ENCODE peak calls at places on chromosomes 16 and 17, in four cellular contexts. One of them, this sample, is unnamed.

GRCh38 chr17:57408064-57408811 is 151.9 kb downstream of the MSI2 start:
- DNase-seq in HepG2: peak
- DNase-seq in H1: no peak
- DNase-seq in K562: no peak
- DNase-seq in this sample: peak

GRCh38 chr17:47862621-47863440 is 11.9 kb upstream of the SP6 start:
- DNase-seq in HepG2: no peak
- DNase-seq in H1: no peak
- DNase-seq in K562: no peak
- DNase-seq in this sample: no peak

GRCh38 chr17:40192961-40193360 is 15.7 kb downstream of the RAPGEFL1 start:
- DNase-seq in HepG2: no peak
- DNase-seq in H1: no peak
- DNase-seq in K562: no peak
- DNase-seq in this sample: no peak

GRCh38 chr17:79742951-79743476 is 12.3 kb downstream of the ENPP7 start:
- DNase-seq in HepG2: peak
- DNase-seq in H1: no peak
- DNase-seq in K562: no peak
- DNase-seq in this sample: no peak

GRCh38 chr17:16150251-16150859 is 65.0 kb downstream of the NCOR1 start:
- DNase-seq in HepG2: no peak
- DNase-seq in H1: no peak
- DNase-seq in K562: no peak
- DNase-seq in this sample: no peak

GRCh38 chr16:25172831-25173230 is 43.9 kb upstream of the AQP8 start:
- DNase-seq in HepG2: no peak
- DNase-seq in H1: no peak
- DNase-seq in K562: no peak
- DNase-seq in this sample: no peak

GRCh38 chr17:3812771-3813170 is 11.8 kb upstream of the ITGAE start:
- DNase-seq in HepG2: no peak
- DNase-seq in H1: no peak
- DNase-seq in K562: no peak
- DNase-seq in this sample: no peak

GRCh38 chr17:21539146-21539545 is 153.2 kb upstream of the KCNJ18 start:
- DNase-seq in HepG2: no peak
- DNase-seq in H1: no peak
- DNase-seq in K562: no peak
- DNase-seq in this sample: no peak

GRCh38 chr17:79044462-79044861 is 20.5 kb downstream of the C1QTNF1 start:
- DNase-seq in HepG2: no peak
- DNase-seq in H1: no peak
- DNase-seq in K562: no peak
- DNase-seq in this sample: no peak

GRCh38 chr17:41620583-41621434 is 3.6 kb downstream of the KRT17 start:
- DNase-seq in HepG2: no peak
- DNase-seq in H1: no peak
- DNase-seq in K562: no peak
- DNase-seq in this sample: no peak

GRCh38 chr17:19304751-19305150 is 57.8 kb downstream of the B9D1 start:
- DNase-seq in HepG2: no peak
- DNase-seq in H1: no peak
- DNase-seq in K562: no peak
- DNase-seq in this sample: no peak

GRCh38 chr17:19305261-19305660 is 57.3 kb downstream of the B9D1 start:
- DNase-seq in HepG2: no peak
- DNase-seq in H1: no peak
- DNase-seq in K562: no peak
- DNase-seq in this sample: no peak

GRCh38 chr17:19302791-19303233 is 59.7 kb downstream of the B9D1 start:
- DNase-seq in HepG2: no peak
- DNase-seq in H1: no peak
- DNase-seq in K562: no peak
- DNase-seq in this sample: no peak

GRCh38 chr17:19303367-19303776 is 59.2 kb downstream of the B9D1 start:
- DNase-seq in HepG2: no peak
- DNase-seq in H1: no peak
- DNase-seq in K562: no peak
- DNase-seq in this sample: no peak

GRCh38 chr17:19304209-19304608 is 58.3 kb downstream of the B9D1 start:
- DNase-seq in HepG2: peak
- DNase-seq in H1: no peak
- DNase-seq in K562: peak
- DNase-seq in this sample: no peak
- TF ChIP-seq BRCA1 in HepG2: no peak
- TF ChIP-seq BRCA1 in H1: no peak
- TF ChIP-seq BRCA1 in K562: no peak
- TF ChIP-seq BRCA1 in this sample: no peak

DNA sequence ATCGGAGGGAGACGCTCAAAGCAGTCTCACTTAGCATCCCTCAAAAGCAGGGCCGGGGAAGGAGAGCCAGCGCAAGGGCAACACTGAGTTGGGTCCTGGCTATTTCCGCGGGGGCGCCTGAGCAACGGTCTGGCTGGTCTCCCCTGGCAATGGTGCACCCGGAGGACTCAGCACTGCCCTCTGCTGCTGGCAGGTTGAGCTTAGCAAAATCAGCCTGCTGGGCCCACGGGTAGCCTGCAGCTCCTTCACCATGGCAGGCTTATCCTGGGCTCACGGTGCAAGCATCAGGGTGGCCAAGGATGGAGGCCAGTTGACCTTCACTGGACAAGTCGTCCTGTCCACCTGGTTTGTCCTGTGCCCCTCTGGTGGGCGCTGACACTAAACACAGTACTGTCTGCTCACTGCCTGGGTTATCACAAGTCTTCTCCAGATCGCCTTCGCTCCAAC is 14.4 kb upstream of the ALDH3A1 start:
- DNase-seq in HepG2: peak
- DNase-seq in H1: peak
- DNase-seq in K562: no peak
- DNase-seq in this sample: no peak
- TF ChIP-seq BRCA1 in HepG2: no peak
- TF ChIP-seq BRCA1 in H1: no peak
- TF ChIP-seq BRCA1 in K562: no peak
- TF ChIP-seq BRCA1 in this sample: no peak

GRCh38 chr17:53932386-53932785 is 109.7 kb downstream of the KIF2B start:
- DNase-seq in HepG2: no peak
- DNase-seq in H1: no peak
- DNase-seq in K562: no peak
- DNase-seq in this sample: no peak
- TF ChIP-seq BRCA1 in HepG2: no peak
- TF ChIP-seq BRCA1 in H1: no peak
- TF ChIP-seq BRCA1 in K562: no peak
- TF ChIP-seq BRCA1 in this sample: no peak

DNA sequence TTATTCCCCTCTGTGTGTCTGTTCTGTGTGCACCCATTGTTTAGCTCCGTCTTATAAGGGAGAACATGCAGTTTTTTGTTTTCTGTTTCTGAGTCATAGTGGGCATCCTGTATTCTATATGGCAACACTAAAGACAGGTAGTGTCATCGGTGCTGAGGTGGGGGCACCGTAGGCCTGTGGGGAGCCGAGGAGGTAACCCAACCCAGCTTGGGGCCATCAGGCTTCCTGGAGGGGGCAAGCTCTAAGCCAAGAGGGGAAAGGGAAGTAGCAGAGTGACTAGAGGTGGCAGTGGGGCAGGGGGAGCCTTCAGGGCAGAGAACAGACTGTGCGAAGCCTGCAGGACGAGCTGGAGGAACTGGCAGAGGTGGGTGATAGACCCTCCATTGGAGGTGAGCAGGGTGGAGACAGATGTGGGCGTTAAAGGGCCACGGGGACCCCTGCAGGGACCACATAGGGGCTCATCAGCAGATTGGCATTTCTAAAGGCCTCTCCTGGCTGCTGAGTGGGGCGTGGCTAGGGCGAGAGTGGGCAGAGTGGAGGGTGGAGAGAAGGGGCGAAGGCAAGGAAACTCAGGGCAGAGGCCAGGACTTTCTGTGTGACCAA is 36.5 kb downstream of the CPNE2 start:
- DNase-seq in HepG2: no peak
- DNase-seq in H1: no peak
- DNase-seq in K562: no peak
- DNase-seq in this sample: peak
- TF ChIP-seq BRCA1 in HepG2: no peak
- TF ChIP-seq BRCA1 in H1: no peak
- TF ChIP-seq BRCA1 in K562: no peak
- TF ChIP-seq BRCA1 in this sample: no peak

GRCh38 chr17:4854181-4854681 is 21.1 kb downstream of the MINK1 start:
- DNase-seq in HepG2: peak
- DNase-seq in H1: no peak
- DNase-seq in K562: no peak
- DNase-seq in this sample: no peak
- TF ChIP-seq BRCA1 in HepG2: no peak
- TF ChIP-seq BRCA1 in H1: no peak
- TF ChIP-seq BRCA1 in K562: no peak
- TF ChIP-seq BRCA1 in this sample: no peak

DNA sequence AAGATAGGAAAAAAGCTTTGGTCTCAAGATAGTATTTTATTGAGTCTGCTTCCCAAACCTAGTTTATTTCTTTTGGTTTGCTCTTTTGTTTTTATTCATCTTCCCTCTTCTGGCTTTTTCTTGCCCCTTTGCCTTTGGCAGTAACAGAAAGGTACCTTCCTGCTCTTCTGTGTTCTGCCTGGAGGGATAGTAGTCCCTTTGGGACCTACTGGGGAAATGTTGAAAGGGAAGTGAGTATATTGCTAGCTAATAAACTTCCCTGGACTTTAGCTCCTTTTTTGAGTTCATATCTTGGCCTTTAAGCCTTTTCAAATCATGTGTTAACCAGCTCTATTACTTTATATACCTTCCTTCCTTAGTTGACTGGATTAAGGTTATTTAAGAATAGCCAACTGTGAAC is 46.0 kb downstream of the OMG start:
- DNase-seq in HepG2: no peak
- DNase-seq in H1: no peak
- DNase-seq in K562: no peak
- DNase-seq in this sample: peak
- TF ChIP-seq BRCA1 in HepG2: no peak
- TF ChIP-seq BRCA1 in H1: no peak
- TF ChIP-seq BRCA1 in K562: no peak
- TF ChIP-seq BRCA1 in this sample: no peak

GRCh38 chr17:45149037-45149668 is 878 bp downstream of the HEXIM1 start:
- DNase-seq in HepG2: peak
- DNase-seq in H1: no peak
- DNase-seq in K562: peak
- DNase-seq in this sample: no peak

GRCh38 chr17:45147102-45147580 is 1.1 kb upstream of the HEXIM1 start:
- DNase-seq in HepG2: no peak
- DNase-seq in H1: no peak
- DNase-seq in K562: no peak
- DNase-seq in this sample: no peak

GRCh38 chr17:45148183-45149036 is at the start of gene HEXIM1:
- DNase-seq in HepG2: peak
- DNase-seq in H1: peak
- DNase-seq in K562: peak
- DNase-seq in this sample: peak

GRCh38 chr17:45146616-45147101 is 1.6 kb upstream of the HEXIM1 start:
- DNase-seq in HepG2: no peak
- DNase-seq in H1: no peak
- DNase-seq in K562: no peak
- DNase-seq in this sample: no peak

GRCh38 chr17:45147581-45148182 is 593 bp upstream of the HEXIM1 start:
- DNase-seq in HepG2: peak
- DNase-seq in H1: no peak
- DNase-seq in K562: peak
- DNase-seq in this sample: peak
- TF ChIP-seq BRCA1 in HepG2: no peak
- TF ChIP-seq BRCA1 in H1: peak
- TF ChIP-seq BRCA1 in K562: no peak
- TF ChIP-seq BRCA1 in this sample: no peak

DNA sequence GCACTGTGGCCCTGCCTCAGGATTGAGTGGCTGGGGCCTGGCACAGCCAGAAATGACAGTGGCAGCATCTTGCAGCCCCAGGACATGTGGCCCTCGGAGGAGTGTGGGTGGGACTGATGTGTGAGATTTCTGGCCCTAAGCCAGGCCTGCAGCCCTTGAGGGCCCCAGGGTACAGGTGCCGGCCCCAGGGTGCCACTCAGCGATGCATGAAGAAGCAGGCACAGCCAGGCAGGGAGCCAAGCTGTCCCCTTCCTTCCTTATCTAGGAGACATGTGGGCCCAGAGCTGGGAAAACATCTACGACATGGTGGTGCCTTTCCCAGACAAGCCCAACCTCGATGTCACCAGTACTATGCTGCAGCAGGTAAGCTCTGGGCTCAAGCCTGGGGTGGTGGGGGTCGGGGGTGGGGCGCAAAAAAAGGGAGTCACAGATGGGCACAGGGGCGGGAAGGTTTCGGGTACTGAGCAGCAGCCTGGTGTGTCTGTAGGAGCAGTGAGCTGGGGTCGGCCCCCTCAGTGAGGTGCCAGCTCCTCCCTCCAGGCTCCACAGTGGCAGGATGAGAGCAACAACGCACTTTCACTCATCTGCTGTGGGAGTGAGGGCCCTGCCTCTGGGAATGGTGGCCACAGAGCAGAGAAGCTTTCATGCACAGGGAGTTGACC is 4.1 kb downstream of the ACE start:
- DNase-seq in HepG2: no peak
- DNase-seq in H1: no peak
- DNase-seq in K562: no peak
- DNase-seq in this sample: no peak
- TF ChIP-seq BRCA1 in HepG2: no peak
- TF ChIP-seq BRCA1 in H1: no peak
- TF ChIP-seq BRCA1 in K562: no peak
- TF ChIP-seq BRCA1 in this sample: no peak

This sample was measured in GM12878.